ENCODE peak calls at places on chromosomes 4 and X, in six cellular contexts. R is coronary artery, U is GM12878, K is fibroblast of mammary gland, M is foreskin fibroblast, L is brain microvascular endothelial cell. B is an unnamed sample.

GRCh38 chr4:150664935-150665334 is 83.0 kb downstream of the MAB21L2 start:
- DNase-seq in M (peak; percentile 10), L (peak; percentile 15), K (peak; percentile 33), R (no peak), U (no peak), B (peak; percentile 4)

GRCh38 chrX:101813200-101813599 is 118.6 kb downstream of the ZMAT1 start:
- DNase-seq in R (no peak), M (no peak), L (no peak), K (no peak), U (no peak), B (no peak)

GRCh38 chr4:98260047-98260578 is 1.1 kb upstream of the RAP1GDS1 start:
- DNase-seq in U (no peak), R (peak; percentile 80), L (no peak), K (peak; percentile 18), M (peak; percentile 55), B (no peak)

GRCh38 chr4:13642576-13642975 is 15.1 kb upstream of the BOD1L1 start:
- DNase-seq in M (peak; percentile 72), K (peak; percentile 76), R (no peak), U (no peak), L (peak; percentile 48), B (peak; percentile 64)

GRCh38 chrX:40719218-40719617 is 16.1 kb downstream of the MED14 start:
- DNase-seq in U (no peak), K (peak; percentile 68), R (no peak), L (no peak), M (peak; percentile 59), B (peak; percentile 57)

GRCh38 chr4:42331914-42332368 is 65.3 kb upstream of the SHISA3 start:
- DNase-seq in K (peak; percentile 73), M (no peak), L (peak; percentile 7), U (no peak), R (no peak), B (peak; percentile 43)

GRCh38 chr4:37644962-37645361 is 41.2 kb downstream of the RELL1 start:
- DNase-seq in M (peak; percentile 67), L (peak; percentile 65), U (no peak), R (no peak), K (peak; percentile 81), B (peak; percentile 72)

GRCh38 chr4:23888421-23889319 is 1.2 kb downstream of the PPARGC1A start:
- DNase-seq in U (no peak), L (peak; percentile 17), M (peak; percentile 74), R (no peak), K (peak; percentile 59), B (peak; percentile 37)

GRCh38 chrX:21989415-21989814 is 42.7 kb upstream of the PHEX start:
- DNase-seq in U (peak; percentile 27), R (no peak), K (no peak), L (no peak), M (no peak), B (no peak)

GRCh38 chr4:38069271-38069760 is 109.1 kb downstream of the PTTG2 start:
- DNase-seq in U (no peak), R (no peak), K (peak; percentile 84), L (no peak), M (peak; percentile 39), B (peak; percentile 94)

GRCh38 chrX:86047174-86047991 is at the start of gene CHM:
- DNase-seq in M (peak; percentile 85), R (peak; percentile 77), K (peak; percentile 86), U (peak; percentile 63), L (peak; percentile 81), B (peak; percentile 86)

GRCh38 chrX:152895724-152896420 is 2.0 kb upstream of the ZNF185 start:
- DNase-seq in M (peak; percentile 26), R (no peak), K (no peak), U (no peak), L (no peak), B (no peak)

GRCh38 chrX:16222123-16222522 is 54.8 kb downstream of the MAGEB17 start:
- DNase-seq in M (peak; percentile 54), L (peak; percentile 58), U (no peak), K (peak; percentile 17), R (no peak), B (peak; percentile 42)

GRCh38 chrX:318068-318738 is 393 bp downstream of the GTPBP6 start:
- DNase-seq in K (peak; percentile 97), R (peak; percentile 98), M (peak; percentile 99), L (peak; percentile 99), U (peak; percentile 88), B (peak; percentile 98)

GRCh38 chrX:55450259-55450658 is 1.7 kb upstream of the MAGEH1 start:
- DNase-seq in L (no peak), K (peak; percentile 28), R (no peak), M (peak; percentile 35), U (no peak), B (peak; percentile 35)

GRCh38 chr4:131649227-131649626 is 1499.9 kb upstream of the PCDH10 start:
- DNase-seq in K (no peak), M (no peak), R (no peak), L (no peak), U (no peak), B (no peak)

GRCh38 chr4:74663631-74664030 is 130.7 kb downstream of the BTC start:
- DNase-seq in K (no peak), R (no peak), M (no peak), L (no peak), U (no peak), B (no peak)

GRCh38 chr4:74661427-74662171 is 132.7 kb downstream of the BTC start:
- DNase-seq in R (no peak), M (peak; percentile 68), L (peak; percentile 8), K (peak; percentile 75), U (no peak), B (no peak)

GRCh38 chr4:74667944-74668343 is 126.4 kb downstream of the BTC start:
- DNase-seq in K (no peak), R (no peak), U (no peak), L (no peak), M (no peak), B (no peak)

GRCh38 chr4:74667438-74667837 is 126.9 kb downstream of the BTC start:
- DNase-seq in U (no peak), M (no peak), L (no peak), K (no peak), R (no peak), B (no peak)

GRCh38 chr4:74665346-74665745 is 129.0 kb downstream of the BTC start:
- DNase-seq in K (no peak), U (no peak), L (no peak), M (no peak), R (no peak), B (no peak)
- H3K4me3 ChIP-seq in K (no peak overlapping the region), U (no peak overlapping the region), L (no peak overlapping the region), M (no peak overlapping the region), R (no peak overlapping the region), B (no peak overlapping the region)

GRCh38 chr4:70359115-70359661 is 1.4 kb upstream of the SMR3A start:
- DNase-seq in M (no peak), U (no peak), K (no peak), L (no peak), R (no peak), B (no peak)

GRCh38 chr4:70365479-70365878 is 4.9 kb downstream of the SMR3A start:
- DNase-seq in K (no peak), M (no peak), U (no peak), L (no peak), R (no peak), B (no peak)

GRCh38 chr4:70364002-70364401 is 3.4 kb downstream of the SMR3A start:
- DNase-seq in L (no peak), K (no peak), M (no peak), R (no peak), U (no peak), B (no peak)

GRCh38 chr4:70356185-70356584 is 4.4 kb upstream of the SMR3A start:
- DNase-seq in U (no peak), R (no peak), M (no peak), K (no peak), L (no peak), B (no peak)

DNA sequence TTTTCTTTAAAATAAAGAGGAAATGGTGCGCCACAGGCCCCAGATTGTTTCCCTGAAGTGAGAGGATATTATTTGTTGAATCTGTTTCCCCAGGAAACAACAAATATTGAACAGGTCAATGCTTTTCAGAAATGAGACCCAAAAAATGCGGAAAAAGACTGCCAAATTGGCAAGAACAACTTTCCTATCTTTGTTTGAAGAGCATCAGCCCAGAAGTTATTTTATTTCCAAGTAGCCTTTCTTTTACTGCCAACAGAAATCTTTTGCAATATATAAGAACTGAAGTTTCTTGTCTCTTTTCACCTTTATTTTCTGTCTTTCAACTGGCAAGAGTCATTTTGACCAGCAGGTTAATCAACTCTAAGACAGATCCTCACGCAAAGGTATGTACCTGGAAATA is at the start of gene SMR3A:
- DNase-seq in U (no peak), L (no peak), R (no peak), M (no peak), K (no peak), B (no peak)
- TF ChIP-seq CTCF in U (no peak), L (no peak), R (no peak), M (no peak), K (no peak), B (no peak)

GRCh38 chrX:43973249-43973672 is at the start of gene NDP:
- DNase-seq in U (no peak), R (no peak), K (peak; percentile 16), M (peak; percentile 41), L (no peak), B (no peak)
- H3K4me3 ChIP-seq in U (no peak within 1 kb of the TSS), R (peak within 1 kb of the TSS; percentile 60), K (peak within 1 kb of the TSS; percentile 36), M (peak within 1 kb of the TSS; percentile 40), L (peak within 1 kb of the TSS; percentile 47), B (peak within 1 kb of the TSS; percentile 55)

GRCh38 chrX:7170903-7171302 is 22.9 kb upstream of the PUDP start:
- DNase-seq in K (peak; percentile 37), R (no peak), M (no peak), U (no peak), L (peak; percentile 7), B (no peak)
- TF ChIP-seq CTCF in K (peak; percentile 33), R (no peak), M (no peak), U (peak; percentile 48), L (peak; percentile 62), B (peak; percentile 9)

GRCh38 chr4:121072080-121072835 is at the start of gene NDNF:
- DNase-seq in M (peak; percentile 72), U (no peak), R (no peak), L (no peak), K (peak; percentile 26), B (peak; percentile 31)
- H3K4me3 ChIP-seq in M (peak within 1 kb of the TSS; percentile 52), U (no peak within 1 kb of the TSS), R (peak within 1 kb of the TSS; percentile 84), L (peak within 1 kb of the TSS; percentile 59), K (peak within 1 kb of the TSS; percentile 52), B (peak within 1 kb of the TSS; percentile 64)

GRCh38 chr4:4901877-4902276 is 42.4 kb downstream of the MSX1 start:
- DNase-seq in K (no peak), L (no peak), M (no peak), R (no peak), U (no peak), B (no peak)
- TF ChIP-seq CTCF in K (peak; percentile 9), L (peak; percentile 27), M (peak; percentile 5), R (no peak), U (no peak), B (peak; percentile 28)

DNA sequence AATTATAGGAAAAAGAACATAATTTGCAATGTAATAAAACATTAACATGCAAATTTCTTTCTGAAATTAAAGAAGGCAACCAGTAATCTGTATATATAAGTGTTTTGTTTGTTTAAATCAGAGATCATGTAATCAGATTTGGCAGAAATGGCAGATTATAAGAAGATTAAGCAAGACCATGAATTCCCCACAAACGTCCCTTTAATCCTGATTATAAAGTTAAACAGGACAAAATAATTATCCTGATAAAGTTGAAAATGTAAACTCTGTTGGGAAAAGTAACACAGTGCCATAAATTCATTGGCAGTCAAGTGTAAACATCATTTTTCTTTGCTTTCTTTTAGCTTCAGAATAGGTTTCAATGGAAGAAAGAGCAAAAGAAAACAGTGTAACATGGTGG is 256.4 kb downstream of the KCNIP4 start:
- DNase-seq in U (no peak), R (no peak), M (no peak), K (no peak), L (no peak), B (no peak)
- H3K4me3 ChIP-seq in U (no peak overlapping the region), R (no peak overlapping the region), M (no peak overlapping the region), K (no peak overlapping the region), L (no peak overlapping the region), B (no peak overlapping the region)

B was measured in fibroblast of the aortic adventitia.